ENCODE peak calls at places on chromosomes 2 and 18, in six cellular contexts. Z, F, G, U, C and R are unnamed samples.
A peak's percentile ranks its signal among the peaks of the same experiment; 100 is the strongest.

GRCh38 chr2:165573534-165574461 is 104.3 kb downstream of the CSRNP3 start:
- DNase-seq in Z (peak; percentile 79), F (no peak), G (peak; percentile 73), C (peak; percentile 91), U (peak; percentile 62), R (peak; percentile 72)

GRCh38 chr2:156437272-156437671 is 1.1 kb downstream of the GPD2 start:
- DNase-seq in G (peak; percentile 34), Z (no peak), U (peak; percentile 72), F (no peak), C (no peak), R (no peak)

GRCh38 chr2:168470188-168470879 is 14.3 kb downstream of the CERS6 start:
- DNase-seq in F (no peak), G (no peak), Z (no peak), U (no peak), C (no peak), R (no peak)

GRCh38 chr18:70188113-70188512 is 17.4 kb downstream of the RTTN start:
- DNase-seq in G (no peak), C (no peak), Z (no peak), F (no peak), U (no peak), R (no peak)

GRCh38 chr2:239246723-239247122 is 154.1 kb downstream of the HDAC4 start:
- DNase-seq in G (peak; percentile 61), C (no peak), Z (no peak), F (no peak), U (no peak), R (no peak)

GRCh38 chr2:23420840-23421476 is 36.0 kb downstream of the KLHL29 start:
- DNase-seq in F (no peak), U (no peak), Z (no peak), C (peak; percentile 24), G (peak; percentile 10), R (peak; percentile 1)

GRCh38 chr2:8583400-8584173 is 98.3 kb upstream of the ID2 start:
- DNase-seq in F (peak; percentile 49), G (peak; percentile 100), C (peak; percentile 99), Z (peak; percentile 58), U (peak; percentile 92), R (peak; percentile 100)

GRCh38 chr2:157508676-157509075 is 64.8 kb upstream of the CYTIP start:
- DNase-seq in U (no peak), C (no peak), G (no peak), F (no peak), Z (no peak), R (no peak)

GRCh38 chr2:234032301-234032856 is 18.1 kb upstream of the SPP2 start:
- DNase-seq in F (no peak), G (no peak), Z (no peak), C (no peak), U (no peak), R (no peak)

GRCh38 chr2:198615972-198616371 is 811.6 kb downstream of the PLCL1 start:
- DNase-seq in C (no peak), Z (no peak), U (no peak), F (no peak), G (peak; percentile 65), R (peak; percentile 56)

GRCh38 chr2:168156661-168157060 is 90.7 kb downstream of the STK39 start:
- DNase-seq in G (peak; percentile 43), U (no peak), F (no peak), C (no peak), Z (no peak), R (no peak)

GRCh38 chr2:129877289-129877741 is 102.2 kb upstream of the RAB6C start:
- DNase-seq in G (peak; percentile 94), F (peak; percentile 86), C (peak; percentile 95), Z (peak; percentile 94), U (peak; percentile 92), R (peak; percentile 94)

GRCh38 chr2:74524005-74524404 is 2.0 kb downstream of the DQX1 start:
- DNase-seq in F (no peak), Z (no peak), G (no peak), C (no peak), U (no peak), R (no peak)

GRCh38 chr2:33222309-33222708 is 254.1 kb upstream of the RASGRP3 start:
- DNase-seq in Z (no peak), G (no peak), U (no peak), F (no peak), C (no peak), R (no peak)

GRCh38 chr2:19775838-19776237 is 125.9 kb downstream of the TTC32 start:
- DNase-seq in F (no peak), C (no peak), Z (no peak), U (no peak), G (no peak), R (no peak)

GRCh38 chr18:52504589-52504988 is 164.6 kb downstream of the DCC start:
- DNase-seq in F (no peak), C (no peak), Z (no peak), G (no peak), U (no peak), R (no peak)

GRCh38 chr2:15241929-15242328 is 319.2 kb downstream of the NBAS start:
- DNase-seq in F (no peak), G (no peak), Z (no peak), C (no peak), U (no peak), R (no peak)

GRCh38 chr2:236101311-236101950 is 66.8 kb downstream of the GBX2 start:
- DNase-seq in C (peak; percentile 56), Z (no peak), U (no peak), G (no peak), F (no peak), R (no peak)